ENCODE peak calls at places on chromosome 7, in four cellular contexts. I, C, N and E are unnamed samples.

GRCh38 chr7:1694981-1695511 is 25.0 kb downstream of the ELFN1 start:
- DNase-seq in I (no peak), C (peak; percentile 39), N (peak; percentile 47), E (no peak)

GRCh38 chr7:73707045-73707631 is 12.3 kb downstream of the STX1A start:
- DNase-seq in I (no peak), C (peak; percentile 66), N (peak; percentile 49), E (no peak)

GRCh38 chr7:39624935-39625694 is 1.7 kb downstream of the RALA start:
- DNase-seq in I (no peak), C (no peak), N (no peak), E (no peak)

GRCh38 chr7:147245274-147245673 is 1128.7 kb downstream of the CNTNAP2 start:
- DNase-seq in I (no peak), C (peak; percentile 39), N (peak; percentile 66), E (peak; percentile 32)

GRCh38 chr7:4683043-4683883 is 1.2 kb downstream of the FOXK1 start:
- DNase-seq in I (no peak), C (peak; percentile 62), N (no peak), E (no peak)

GRCh38 chr7:113730309-113730955 is 188.4 kb downstream of the PPP1R3A start:
- DNase-seq in I (no peak), C (no peak), N (no peak), E (no peak)

GRCh38 chr7:76505168-76506080 is 4.9 kb upstream of the UPK3B start:
- DNase-seq in I (no peak), C (peak; percentile 33), N (no peak), E (no peak)

GRCh38 chr7:11125160-11125559 is 151.5 kb downstream of the PHF14 start:
- DNase-seq in I (no peak), C (no peak), N (no peak), E (no peak)

GRCh38 chr7:73521636-73522080 is 435 bp downstream of the BAZ1B start:
- DNase-seq in I (no peak), C (peak; percentile 94), N (peak; percentile 75), E (no peak)

GRCh38 chr7:42456756-42457276 is 219.8 kb upstream of the GLI3 start:
- DNase-seq in I (no peak), C (no peak), N (no peak), E (no peak)

GRCh38 chr7:2882111-2882510 is 38.0 kb upstream of the GNA12 start:
- DNase-seq in I (no peak), C (no peak), N (no peak), E (no peak)

GRCh38 chr7:122383934-122384333 is 79.4 kb upstream of the FEZF1 start:
- DNase-seq in I (peak; percentile 30), C (no peak), N (no peak), E (no peak)

GRCh38 chr7:116249969-116250553 is 39.7 kb downstream of the TES start:
- DNase-seq in I (no peak), C (peak; percentile 40), N (peak; percentile 54), E (no peak)
- TF ChIP-seq CTCF in I (peak; percentile 45), C (peak; percentile 67), N (peak; percentile 76), E (peak; percentile 59)

GRCh38 chr7:106346678-106347217 is 62.0 kb upstream of the NAMPT start:
- DNase-seq in I (peak; percentile 92), C (no peak), N (no peak), E (peak; percentile 75)
- TF ChIP-seq SIN3A in I (no peak), C (peak; percentile 52), N (no peak), E (no peak)

DNA sequence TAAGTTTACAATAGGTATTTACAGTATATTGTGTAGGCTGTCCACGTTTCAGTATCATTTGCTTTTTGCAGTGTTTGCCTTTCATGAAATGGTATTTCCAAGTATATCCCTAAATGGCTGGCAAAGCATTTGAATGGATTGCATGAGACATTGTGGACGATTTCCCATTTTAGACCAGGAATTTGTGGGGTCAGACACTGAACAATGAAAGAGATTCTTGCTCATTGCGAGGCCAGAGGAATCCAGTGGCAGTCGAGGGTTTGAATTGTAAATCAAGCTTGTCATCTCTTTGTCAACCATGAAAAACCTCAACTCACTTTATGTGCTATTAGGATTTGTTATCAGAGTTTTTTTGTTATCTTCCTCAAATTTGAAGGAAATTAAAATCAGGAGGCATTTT is 70.8 kb downstream of the CREB5 start:
- DNase-seq in I (no peak), C (no peak), N (no peak), E (no peak)
- H3K4me1 ChIP-seq in I (peaks cover 38% of the 10 kb centered on the region), C (peaks cover 9% of the 10 kb centered on the region), N (peaks cover 10% of the 10 kb centered on the region), E (no peaks in the 10 kb centered on the region)

GRCh38 chr7:6559896-6560295 is 8.6 kb upstream of the GRID2IP start:
- DNase-seq in I (no peak), C (no peak), N (no peak), E (no peak)

GRCh38 chr7:6554848-6555247 is 3.6 kb upstream of the GRID2IP start:
- DNase-seq in I (no peak), C (no peak), N (no peak), E (no peak)

GRCh38 chr7:6558837-6559236 is 7.6 kb upstream of the GRID2IP start:
- DNase-seq in I (no peak), C (peak; percentile 88), N (no peak), E (no peak)

GRCh38 chr7:6553460-6554044 is 2.3 kb upstream of the GRID2IP start:
- DNase-seq in I (no peak), C (peak; percentile 52), N (no peak), E (no peak)

GRCh38 chr7:6556196-6556595 is 4.9 kb upstream of the GRID2IP start:
- DNase-seq in I (no peak), C (no peak), N (no peak), E (no peak)
- TF ChIP-seq CTCF in I (peak; percentile 39), C (no peak), N (peak; percentile 63), E (no peak)

GRCh38 chr7:71615017-71615416 is 483.1 kb downstream of the GALNT17 start:
- DNase-seq in I (no peak), C (no peak), N (no peak), E (no peak)
- TF ChIP-seq SIN3A in I (no peak), C (no peak), N (no peak), E (no peak)

GRCh38 chr7:98136423-98136822 is 29.8 kb downstream of the LMTK2 start:
- DNase-seq in I (no peak), C (no peak), N (no peak), E (no peak)
- H3K4me1 ChIP-seq in I (peaks cover 38% of the 10 kb centered on the region), C (peaks cover 12% of the 10 kb centered on the region), N (peaks cover 2% of the 10 kb centered on the region), E (peaks cover 38% of the 10 kb centered on the region)

DNA sequence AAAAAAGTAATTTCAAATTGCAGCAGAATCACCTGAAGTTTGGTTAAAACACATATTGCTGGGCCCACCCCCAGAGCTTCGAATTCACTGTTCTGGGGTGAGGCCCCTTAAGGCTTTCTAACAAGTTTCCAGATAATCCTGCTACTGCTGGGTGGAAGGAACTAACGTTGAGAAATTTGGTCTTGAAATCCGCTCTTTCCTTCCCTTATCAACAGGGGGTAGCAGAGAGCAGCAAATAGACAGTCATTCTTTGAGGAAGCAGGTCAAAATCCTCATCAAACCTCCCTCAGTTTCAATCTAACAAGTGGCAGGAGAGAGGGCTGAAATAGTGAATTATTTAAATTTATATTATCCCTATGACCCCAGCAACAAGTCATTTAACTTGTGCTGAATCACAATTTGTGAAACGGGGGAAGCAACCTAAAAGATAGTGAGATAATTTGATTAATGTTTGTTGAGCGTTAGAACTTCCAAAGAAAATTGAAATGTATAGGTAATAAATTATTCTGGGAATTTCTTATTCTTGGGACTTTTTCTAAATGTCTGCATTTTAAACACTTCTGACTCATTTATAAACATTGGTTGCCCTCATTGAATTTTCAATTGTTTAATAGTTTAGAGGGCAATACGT is 21.7 kb upstream of the MALSU1 start:
- DNase-seq in I (peak; percentile 41), C (peak; percentile 75), N (no peak), E (peak; percentile 63)
- TF ChIP-seq CTCF in I (peak; percentile 91), C (peak; percentile 97), N (peak; percentile 79), E (peak; percentile 92)

GRCh38 chr7:43649755-43650274 is 66.9 kb downstream of the STK17A start:
- DNase-seq in I (peak; percentile 97), C (no peak), N (no peak), E (no peak)
- TF ChIP-seq SIN3A in I (no peak), C (no peak), N (no peak), E (no peak)

GRCh38 chr7:144820557-144820956 is 15.3 kb downstream of the TPK1 start:
- DNase-seq in I (no peak), C (no peak), N (no peak), E (no peak)

GRCh38 chr7:144818516-144818915 is 17.3 kb downstream of the TPK1 start:
- DNase-seq in I (no peak), C (no peak), N (no peak), E (no peak)

GRCh38 chr7:144819566-144819965 is 16.3 kb downstream of the TPK1 start:
- DNase-seq in I (no peak), C (no peak), N (no peak), E (no peak)

GRCh38 chr7:144814326-144814725 is 21.5 kb downstream of the TPK1 start:
- DNase-seq in I (no peak), C (no peak), N (no peak), E (no peak)

GRCh38 chr7:144817001-144817400 is 18.9 kb downstream of the TPK1 start:
- DNase-seq in I (no peak), C (no peak), N (no peak), E (no peak)
- H3K4me1 ChIP-seq in I (peaks cover 20% of the 10 kb centered on the region), C (no peaks in the 10 kb centered on the region), N (no peaks in the 10 kb centered on the region), E (no peaks in the 10 kb centered on the region)